ENCODE peak calls at places on chromosomes 16 and 17, in four cellular contexts. One of them, this sample, is unnamed.

GRCh38 chr17:79650861-79651260 is 40.0 kb upstream of the RBFOX3 start:
- DNase-seq in aorta: no peak
- DNase-seq in MV-4-11: no peak
- DNase-seq in EL: no peak
- DNase-seq in this sample: no peak

GRCh38 chr16:20740007-20740883 is 1.4 kb downstream of the THUMPD1 start:
- DNase-seq in aorta: peak; percentile 30
- DNase-seq in MV-4-11: peak; percentile 44
- DNase-seq in EL: peak; percentile 9
- DNase-seq in this sample: peak; percentile 17

GRCh38 chr17:28834420-28834819 is 8.2 kb downstream of the FAM222B start:
- DNase-seq in aorta: no peak
- DNase-seq in MV-4-11: no peak
- DNase-seq in EL: no peak
- DNase-seq in this sample: no peak

GRCh38 chr17:39979865-39980401 is 674 bp upstream of the PSMD3 start:
- DNase-seq in aorta: no peak
- DNase-seq in MV-4-11: peak; percentile 62
- DNase-seq in EL: peak; percentile 63
- DNase-seq in this sample: no peak

GRCh38 chr17:5499790-5500189 is 13.4 kb downstream of the MIS12 start:
- DNase-seq in aorta: no peak
- DNase-seq in MV-4-11: no peak
- DNase-seq in EL: peak; percentile 28
- DNase-seq in this sample: peak; percentile 45

GRCh38 chr16:1066584-1067172 is 5.9 kb upstream of the SSTR5 start:
- DNase-seq in aorta: no peak
- DNase-seq in MV-4-11: no peak
- DNase-seq in EL: no peak
- DNase-seq in this sample: no peak

GRCh38 chr16:21283521-21284289 is 5.6 kb upstream of the CRYM start:
- DNase-seq in aorta: peak; percentile 87
- DNase-seq in MV-4-11: no peak
- DNase-seq in EL: peak; percentile 48
- DNase-seq in this sample: peak; percentile 64

GRCh38 chr17:71801301-71801700 is 319.5 kb upstream of the SOX9 start:
- DNase-seq in aorta: no peak
- DNase-seq in MV-4-11: no peak
- DNase-seq in EL: peak; percentile 26
- DNase-seq in this sample: peak; percentile 85

GRCh38 chr17:83079340-83079747 is at the start of gene METRNL:
- DNase-seq in aorta: peak; percentile 95
- DNase-seq in MV-4-11: peak; percentile 35
- DNase-seq in EL: peak; percentile 72
- DNase-seq in this sample: peak; percentile 89

GRCh38 chr17:50511058-50511457 is 2.8 kb downstream of the MYCBPAP start:
- DNase-seq in aorta: no peak
- DNase-seq in MV-4-11: no peak
- DNase-seq in EL: peak; percentile 25
- DNase-seq in this sample: no peak

GRCh38 chr17:81392909-81393654 is 2.2 kb upstream of the BAHCC1 start:
- DNase-seq in aorta: no peak
- DNase-seq in MV-4-11: no peak
- DNase-seq in EL: no peak
- DNase-seq in this sample: peak; percentile 67